ENCODE peak calls at places on chromosomes 13 and 19, in four cellular contexts. Y, K, M and Q are unnamed samples.

GRCh38 chr19:8069116-8069973 is 16.8 kb downstream of the CCL25 start:
- DNase-seq in Y (no peak), K (no peak), M (no peak), Q (no peak)

GRCh38 chr19:46082728-46083050 is 41.8 kb downstream of the IGFL3 start:
- DNase-seq in Y (no peak), K (no peak), M (no peak), Q (no peak)

GRCh38 chr19:33286899-33287298 is 15.4 kb downstream of the CEBPA start:
- DNase-seq in Y (no peak), K (no peak), M (no peak), Q (no peak)

GRCh38 chr13:45119469-45119989 is 781 bp upstream of the GTF2F2 start:
- DNase-seq in Y (no peak), K (no peak), M (no peak), Q (no peak)

GRCh38 chr13:83895994-83896580 is 13.8 kb upstream of the SLITRK1 start:
- DNase-seq in Y (no peak), K (no peak), M (no peak), Q (no peak)

GRCh38 chr13:46593403-46593802 is 40.4 kb downstream of the LRCH1 start:
- DNase-seq in Y (no peak), K (no peak), M (no peak), Q (no peak)

GRCh38 chr19:17681505-17682125 is 6.5 kb downstream of the UNC13A start:
- DNase-seq in Y (no peak), K (no peak), M (no peak), Q (no peak)

GRCh38 chr19:43438291-43439162 is 23.8 kb downstream of the TEX101 start:
- DNase-seq in Y (peak), K (peak), M (no peak), Q (no peak)

GRCh38 chr19:51564791-51565190 is 6.3 kb upstream of the ZNF175 start:
- DNase-seq in Y (no peak), K (no peak), M (no peak), Q (no peak)

GRCh38 chr13:44364019-44364418 is 9.6 kb upstream of the SERP2 start:
- DNase-seq in Y (no peak), K (no peak), M (no peak), Q (no peak)

GRCh38 chr19:56547535-56547934 is 8.8 kb downstream of the ZFP28 start:
- DNase-seq in Y (no peak), K (no peak), M (no peak), Q (no peak)

GRCh38 chr19:38838208-38838985 is 6.8 kb upstream of the ECH1 start:
- DNase-seq in Y (no peak), K (no peak), M (no peak), Q (no peak)

GRCh38 chr13:33349996-33350826 is 64.7 kb upstream of the STARD13 start:
- DNase-seq in Y (peak), K (peak), M (peak), Q (peak)

GRCh38 chr19:55454787-55455243 is 6.6 kb downstream of the ISOC2 start:
- DNase-seq in Y (no peak), K (no peak), M (no peak), Q (no peak)

GRCh38 chr13:75687145-75687763 is 51.1 kb downstream of the LMO7 start:
- DNase-seq in Y (no peak), K (no peak), M (no peak), Q (no peak)

GRCh38 chr13:30647824-30648521 is 30.3 kb downstream of the USPL1 start:
- DNase-seq in Y (no peak), K (no peak), M (no peak), Q (no peak)

GRCh38 chr19:12666305-12667048 is at the start of the genes MAN2B1 and WDR83:
- DNase-seq in Y (peak), K (peak), M (peak), Q (peak)